ENCODE peak calls at places on chromosomes 7 and 10, in seven cellular contexts. C is PC-9; T is astrocyte of the spinal cord; B is amniotic stem cell; M is GM03348; Z is activated CD8-positive, alpha-beta memory T cell treated with anti-CD3 and anti-CD28 coated beads for 48 hours; K is fibroblast of mammary gland. Q is an unnamed sample.
A peak's percentile ranks its signal among the peaks of the same experiment; 100 is the strongest.

GRCh38 chr10:105742184-105742583 is 1101.1 kb downstream of the SORCS3 start:
- DNase-seq in C (no peak), T (peak; percentile 1), B (no peak), M (no peak), Z (no peak), K (no peak), Q (no peak)

GRCh38 chr10:59907918-59908807 is 1.8 kb upstream of the CCDC6 start:
- DNase-seq in C (peak; percentile 55), T (peak; percentile 96), B (peak; percentile 53), M (peak; percentile 83), Z (no peak), K (peak; percentile 91), Q (no peak)

GRCh38 chr7:151408839-151409554 is 841 bp downstream of the WDR86 start:
- DNase-seq in C (peak; percentile 68), T (no peak), B (no peak), M (no peak), Z (no peak), K (peak; percentile 15), Q (no peak)

GRCh38 chr10:95275726-95276366 is 15.0 kb downstream of the PDLIM1 start:
- DNase-seq in C (no peak), T (peak; percentile 68), B (no peak), M (no peak), Z (no peak), K (peak; percentile 67), Q (no peak)

GRCh38 chr10:32241946-32242345 is 105.0 kb downstream of the EPC1 start:
- DNase-seq in C (no peak), T (no peak), B (no peak), M (no peak), Z (no peak), K (peak; percentile 28), Q (no peak)

GRCh38 chr10:88840104-88840503 is 11.5 kb downstream of the ANKRD22 start:
- DNase-seq in C (no peak), T (no peak), B (no peak), M (no peak), Z (no peak), K (no peak), Q (no peak)

GRCh38 chr10:22515009-22515408 is 169.7 kb downstream of the SPAG6 start:
- DNase-seq in C (no peak), T (no peak), B (no peak), M (no peak), Z (no peak), K (no peak), Q (no peak)

GRCh38 chr7:107999814-108000560 is 3.0 kb downstream of the LAMB1 start:
- DNase-seq in C (no peak), T (peak; percentile 62), B (no peak), M (peak; percentile 29), Z (no peak), K (peak; percentile 49), Q (no peak)

GRCh38 chr7:29369909-29370488 is 175.4 kb downstream of the CHN2 start:
- DNase-seq in C (no peak), T (no peak), B (no peak), M (no peak), Z (no peak), K (no peak), Q (no peak)

GRCh38 chr10:59757966-59758365 is 4.7 kb upstream of the MRLN start:
- DNase-seq in C (no peak), T (peak; percentile 75), B (no peak), M (no peak), Z (no peak), K (peak; percentile 18), Q (no peak)

GRCh38 chr7:142478479-142479220 is 220.8 kb upstream of the PRSS58 start:
- DNase-seq in C (peak; percentile 58), T (peak; percentile 62), B (no peak), M (peak; percentile 53), Z (no peak), K (peak; percentile 74), Q (no peak)

GRCh38 chr10:43396061-43396927 is 12.7 kb downstream of the HNRNPF start:
- DNase-seq in C (peak; percentile 79), T (peak; percentile 69), B (no peak), M (peak; percentile 91), Z (no peak), K (peak; percentile 54), Q (no peak)

GRCh38 chr7:40612298-40612697 is 477.5 kb downstream of the SUGCT start:
- DNase-seq in C (no peak), T (no peak), B (no peak), M (no peak), Z (no peak), K (no peak), Q (no peak)

GRCh38 chr10:89609730-89610393 is 35.2 kb downstream of the PANK1 start:
- DNase-seq in C (no peak), T (no peak), B (no peak), M (no peak), Z (no peak), K (no peak), Q (no peak)

GRCh38 chr10:24938076-24938475 is 14.3 kb downstream of the PRTFDC1 start:
- DNase-seq in C (no peak), T (no peak), B (no peak), M (no peak), Z (no peak), K (peak; percentile 53), Q (no peak)

GRCh38 chr7:124276005-124276606 is 243.2 kb upstream of the TMEM229A start:
- DNase-seq in C (peak; percentile 12), T (no peak), B (no peak), M (no peak), Z (no peak), K (no peak), Q (no peak)

GRCh38 chr7:29189743-29190201 is 4.8 kb upstream of the CHN2 start:
- DNase-seq in C (peak; percentile 35), T (peak; percentile 35), B (no peak), M (peak; percentile 72), Z (no peak), K (peak; percentile 25), Q (peak; percentile 40)

GRCh38 chr10:76788093-76788811 is 849.4 kb downstream of the KCNMA1 start:
- DNase-seq in C (no peak), T (no peak), B (no peak), M (no peak), Z (no peak), K (no peak), Q (no peak)

GRCh38 chr7:98240961-98241673 is 10.9 kb downstream of the TECPR1 start:
- DNase-seq in C (peak; percentile 44), T (peak; percentile 46), B (no peak), M (peak; percentile 80), Z (no peak), K (peak; percentile 40), Q (no peak)

GRCh38 chr10:18618995-18619394 is 32.4 kb downstream of the NSUN6 start:
- DNase-seq in C (no peak), T (peak; percentile 65), B (no peak), M (no peak), Z (no peak), K (no peak), Q (no peak)

GRCh38 chr7:96685353-96685752 is 24.3 kb downstream of the SEM1 start:
- DNase-seq in C (no peak), T (no peak), B (no peak), M (no peak), Z (no peak), K (no peak), Q (no peak)

GRCh38 chr10:131258256-131258655 is 53.3 kb downstream of the TCERG1L start:
- DNase-seq in C (no peak), T (no peak), B (no peak), M (no peak), Z (no peak), K (no peak), Q (no peak)

Q was measured in omental fat pad.